ENCODE peak calls at places on chromosomes 5 and 9, in nine cellular contexts. U, D, A, Y, J, C, R, P and O are unnamed samples.

GRCh38 chr9:83508072-83508471 is 30.1 kb downstream of the FRMD3 start:
- DNase-seq in U (no peak), D (no peak), A (no peak), Y (no peak), J (no peak), C (no peak), R (no peak), P (no peak), O (no peak)

GRCh38 chr9:1619915-1620705 is 395.0 kb upstream of the SMARCA2 start:
- DNase-seq in U (no peak), D (no peak), A (no peak), Y (peak), J (peak), C (peak), R (no peak), P (no peak), O (peak)

GRCh38 chr5:67541869-67542268 is 345.3 kb upstream of the CD180 start:
- DNase-seq in U (no peak), D (no peak), A (no peak), Y (no peak), J (no peak), C (no peak), R (no peak), P (no peak), O (no peak)

GRCh38 chr9:14554866-14555265 is 138.4 kb downstream of the ZDHHC21 start:
- DNase-seq in U (no peak), D (no peak), A (peak), Y (no peak), J (no peak), C (no peak), R (no peak), P (no peak), O (no peak)

GRCh38 chr9:38263534-38263933 is 129.0 kb upstream of the ALDH1B1 start:
- DNase-seq in U (no peak), D (no peak), A (peak), Y (peak), J (peak), C (no peak), R (peak), P (no peak), O (no peak)

GRCh38 chr9:111752455-111752854 is 42.3 kb downstream of the SHOC1 start:
- DNase-seq in U (no peak), D (no peak), A (peak), Y (no peak), J (no peak), C (no peak), R (no peak), P (no peak), O (no peak)

GRCh38 chr5:133814152-133814551 is 154.3 kb downstream of the C5orf15 start:
- DNase-seq in U (no peak), D (no peak), A (no peak), Y (no peak), J (no peak), C (no peak), R (no peak), P (no peak), O (no peak)

GRCh38 chr9:108033976-108034964 is 544.7 kb upstream of the KLF4 start:
- DNase-seq in U (no peak), D (no peak), A (peak), Y (no peak), J (no peak), C (no peak), R (no peak), P (no peak), O (no peak)

GRCh38 chr5:111641533-111642230 is 115.3 kb downstream of the NREP start:
- DNase-seq in U (no peak), D (no peak), A (peak), Y (no peak), J (no peak), C (no peak), R (no peak), P (no peak), O (no peak)

GRCh38 chr5:132775439-132776076 is 1.5 kb downstream of the SEPTIN8 start:
- DNase-seq in U (no peak), D (no peak), A (no peak), Y (no peak), J (peak), C (no peak), R (no peak), P (no peak), O (no peak)

GRCh38 chr9:110638381-110638954 is 30.1 kb upstream of the MUSK start:
- DNase-seq in U (no peak), D (no peak), A (peak), Y (peak), J (peak), C (peak), R (no peak), P (no peak), O (no peak)

GRCh38 chr9:133460405-133461175 is 812 bp downstream of the CACFD1 start:
- DNase-seq in U (peak), D (no peak), A (no peak), Y (peak), J (peak), C (peak), R (peak), P (peak), O (peak)

GRCh38 chr9:107597743-107598217 is 108.2 kb upstream of the KLF4 start:
- DNase-seq in U (no peak), D (no peak), A (no peak), Y (no peak), J (peak), C (no peak), R (no peak), P (no peak), O (no peak)

GRCh38 chr5:124274949-124275348 is 471.5 kb downstream of the ZNF608 start:
- DNase-seq in U (no peak), D (no peak), A (peak), Y (peak), J (peak), C (no peak), R (no peak), P (no peak), O (no peak)

GRCh38 chr5:10384483-10384882 is 31.0 kb downstream of the MARCHF6 start:
- DNase-seq in U (no peak), D (no peak), A (no peak), Y (peak), J (no peak), C (no peak), R (no peak), P (no peak), O (no peak)

GRCh38 chr5:154076240-154076922 is 37.6 kb downstream of the MFAP3 start:
- DNase-seq in U (no peak), D (no peak), A (no peak), Y (no peak), J (no peak), C (no peak), R (no peak), P (no peak), O (no peak)

GRCh38 chr5:147223951-147224791 is 10.7 kb upstream of the STK32A start:
- DNase-seq in U (no peak), D (peak), A (peak), Y (peak), J (peak), C (peak), R (no peak), P (peak), O (no peak)

GRCh38 chr9:5587024-5587423 is 41.9 kb upstream of the RIC1 start:
- DNase-seq in U (no peak), D (no peak), A (peak), Y (no peak), J (no peak), C (no peak), R (no peak), P (no peak), O (no peak)

GRCh38 chr5:102823441-102823874 is 68.4 kb downstream of the PAM start:
- DNase-seq in U (no peak), D (no peak), A (peak), Y (peak), J (peak), C (no peak), R (no peak), P (no peak), O (no peak)

GRCh38 chr9:117412006-117412715 is 2.7 kb downstream of the ASTN2 start:
- DNase-seq in U (no peak), D (peak), A (no peak), Y (peak), J (no peak), C (peak), R (no peak), P (peak), O (peak)

GRCh38 chr9:9942764-9943424 is 669.9 kb downstream of the PTPRD start:
- DNase-seq in U (peak), D (peak), A (peak), Y (peak), J (peak), C (peak), R (peak), P (peak), O (peak)

GRCh38 chr9:86500667-86501435 is 146.6 kb upstream of the TUT7 start:
- DNase-seq in U (no peak), D (no peak), A (peak), Y (no peak), J (no peak), C (no peak), R (no peak), P (no peak), O (no peak)

GRCh38 chr9:93125331-93125894 is 8.6 kb downstream of the NINJ1 start:
- DNase-seq in U (no peak), D (no peak), A (no peak), Y (no peak), J (no peak), C (no peak), R (no peak), P (no peak), O (no peak)

GRCh38 chr9:113673726-113674125 is 202.4 kb upstream of the ZNF618 start:
- DNase-seq in U (no peak), D (no peak), A (no peak), Y (no peak), J (no peak), C (no peak), R (no peak), P (no peak), O (no peak)

GRCh38 chr9:17251100-17251499 is 116.3 kb downstream of the CNTLN start:
- DNase-seq in U (no peak), D (no peak), A (no peak), Y (no peak), J (no peak), C (no peak), R (no peak), P (no peak), O (no peak)

GRCh38 chr5:81787843-81788242 is 36.9 kb upstream of the SSBP2 start:
- DNase-seq in U (no peak), D (no peak), A (peak), Y (no peak), J (no peak), C (peak), R (peak), P (no peak), O (no peak)

GRCh38 chr5:173736923-173737412 is 120.5 kb upstream of the BOD1 start:
- DNase-seq in U (no peak), D (peak), A (no peak), Y (no peak), J (no peak), C (no peak), R (no peak), P (no peak), O (peak)

GRCh38 chr5:1510631-1511030 is 13.1 kb downstream of the LPCAT1 start:
- DNase-seq in U (no peak), D (no peak), A (no peak), Y (no peak), J (no peak), C (no peak), R (peak), P (no peak), O (no peak)

GRCh38 chr5:10502578-10502977 is 60.9 kb downstream of the ROPN1L start:
- DNase-seq in U (no peak), D (no peak), A (no peak), Y (no peak), J (no peak), C (no peak), R (no peak), P (no peak), O (no peak)

GRCh38 chr9:126982215-126983002 is 67.8 kb downstream of the RALGPS1 start:
- DNase-seq in U (no peak), D (no peak), A (no peak), Y (no peak), J (no peak), C (no peak), R (no peak), P (no peak), O (no peak)